ENCODE peak calls at places on chromosomes 12 and 14, in eight cellular contexts. One of them, this sample, is unnamed.

GRCh38 chr12:130800312-130800711 is 38.7 kb downstream of the STX2 start:
- DNase-seq in upper lobe of right lung: no peak
- DNase-seq in A549: no peak
- DNase-seq in OCI-LY7: no peak
- DNase-seq in cardiac muscle cell: no peak
- DNase-seq in fibroblast of pulmonary artery: no peak
- DNase-seq in AG10803: no peak
- DNase-seq in AG09309: no peak
- DNase-seq in this sample: no peak

GRCh38 chr14:60350366-60350720 is 101.3 kb downstream of the PPM1A start:
- DNase-seq in upper lobe of right lung: no peak
- DNase-seq in fibroblast of pulmonary artery: no peak
- DNase-seq in AG09309: no peak
- DNase-seq in OCI-LY7: no peak
- DNase-seq in cardiac muscle cell: peak
- DNase-seq in AG10803: no peak
- DNase-seq in A549: no peak
- DNase-seq in this sample: peak

GRCh38 chr12:120599672-120600537 is 18.7 kb upstream of the POP5 start:
- DNase-seq in fibroblast of pulmonary artery: no peak
- DNase-seq in upper lobe of right lung: no peak
- DNase-seq in cardiac muscle cell: no peak
- DNase-seq in OCI-LY7: no peak
- DNase-seq in A549: no peak
- DNase-seq in AG09309: no peak
- DNase-seq in AG10803: no peak
- DNase-seq in this sample: no peak

GRCh38 chr12:67091204-67091603 is 178.0 kb upstream of the CAND1 start:
- DNase-seq in A549: no peak
- DNase-seq in OCI-LY7: no peak
- DNase-seq in AG10803: no peak
- DNase-seq in cardiac muscle cell: no peak
- DNase-seq in upper lobe of right lung: no peak
- DNase-seq in AG09309: no peak
- DNase-seq in fibroblast of pulmonary artery: no peak
- DNase-seq in this sample: no peak

GRCh38 chr12:127565241-127565640 is 701.7 kb upstream of the TMEM132C start:
- DNase-seq in AG09309: no peak
- DNase-seq in cardiac muscle cell: no peak
- DNase-seq in upper lobe of right lung: no peak
- DNase-seq in AG10803: no peak
- DNase-seq in fibroblast of pulmonary artery: no peak
- DNase-seq in OCI-LY7: no peak
- DNase-seq in A549: no peak
- DNase-seq in this sample: no peak

GRCh38 chr12:68397566-68398158 is 65.5 kb upstream of the MDM1 start:
- DNase-seq in cardiac muscle cell: no peak
- DNase-seq in fibroblast of pulmonary artery: peak
- DNase-seq in AG10803: no peak
- DNase-seq in OCI-LY7: no peak
- DNase-seq in A549: no peak
- DNase-seq in AG09309: no peak
- DNase-seq in upper lobe of right lung: no peak
- DNase-seq in this sample: peak

GRCh38 chr12:92506460-92506859 is 196.3 kb upstream of the PLEKHG7 start:
- DNase-seq in fibroblast of pulmonary artery: no peak
- DNase-seq in upper lobe of right lung: no peak
- DNase-seq in OCI-LY7: no peak
- DNase-seq in AG09309: no peak
- DNase-seq in cardiac muscle cell: no peak
- DNase-seq in AG10803: peak
- DNase-seq in A549: no peak
- DNase-seq in this sample: no peak

GRCh38 chr14:81127785-81128184 is 93.0 kb downstream of the GTF2A1 start:
- DNase-seq in cardiac muscle cell: no peak
- DNase-seq in A549: no peak
- DNase-seq in AG09309: peak
- DNase-seq in OCI-LY7: no peak
- DNase-seq in fibroblast of pulmonary artery: peak
- DNase-seq in AG10803: peak
- DNase-seq in upper lobe of right lung: no peak
- DNase-seq in this sample: peak

GRCh38 chr14:50920482-50921225 is 23.6 kb downstream of the PYGL start:
- DNase-seq in AG10803: peak
- DNase-seq in upper lobe of right lung: no peak
- DNase-seq in OCI-LY7: no peak
- DNase-seq in cardiac muscle cell: peak
- DNase-seq in A549: no peak
- DNase-seq in AG09309: peak
- DNase-seq in fibroblast of pulmonary artery: peak
- DNase-seq in this sample: peak

GRCh38 chr12:112488257-112488926 is 69.6 kb downstream of the PTPN11 start:
- DNase-seq in OCI-LY7: no peak
- DNase-seq in cardiac muscle cell: no peak
- DNase-seq in AG10803: no peak
- DNase-seq in AG09309: no peak
- DNase-seq in A549: no peak
- DNase-seq in upper lobe of right lung: no peak
- DNase-seq in fibroblast of pulmonary artery: no peak
- DNase-seq in this sample: no peak

GRCh38 chr14:56752428-56752827 is 57.9 kb downstream of the OTX2 start:
- DNase-seq in cardiac muscle cell: no peak
- DNase-seq in OCI-LY7: no peak
- DNase-seq in fibroblast of pulmonary artery: no peak
- DNase-seq in AG10803: no peak
- DNase-seq in A549: no peak
- DNase-seq in AG09309: no peak
- DNase-seq in upper lobe of right lung: no peak
- DNase-seq in this sample: no peak

GRCh38 chr14:77059276-77059934 is 30.9 kb upstream of the IRF2BPL start:
- DNase-seq in A549: peak
- DNase-seq in OCI-LY7: no peak
- DNase-seq in AG09309: peak
- DNase-seq in fibroblast of pulmonary artery: peak
- DNase-seq in AG10803: peak
- DNase-seq in upper lobe of right lung: no peak
- DNase-seq in cardiac muscle cell: no peak
- DNase-seq in this sample: peak

GRCh38 chr12:95674631-95675030 is 115.9 kb downstream of the NTN4 start:
- DNase-seq in fibroblast of pulmonary artery: peak
- DNase-seq in AG10803: peak
- DNase-seq in A549: no peak
- DNase-seq in OCI-LY7: no peak
- DNase-seq in cardiac muscle cell: peak
- DNase-seq in AG09309: no peak
- DNase-seq in upper lobe of right lung: no peak
- DNase-seq in this sample: peak

GRCh38 chr12:7113389-7113871 is 4.4 kb upstream of the C1RL start:
- DNase-seq in AG09309: no peak
- DNase-seq in cardiac muscle cell: peak
- DNase-seq in fibroblast of pulmonary artery: peak
- DNase-seq in AG10803: peak
- DNase-seq in A549: peak
- DNase-seq in OCI-LY7: peak
- DNase-seq in upper lobe of right lung: peak
- DNase-seq in this sample: peak

GRCh38 chr14:72961579-72962335 is 35.5 kb downstream of the DCAF4 start:
- DNase-seq in OCI-LY7: no peak
- DNase-seq in fibroblast of pulmonary artery: no peak
- DNase-seq in A549: peak
- DNase-seq in AG10803: peak
- DNase-seq in upper lobe of right lung: no peak
- DNase-seq in cardiac muscle cell: no peak
- DNase-seq in AG09309: no peak
- DNase-seq in this sample: peak

GRCh38 chr14:92986254-92987147 is 63.6 kb downstream of the CHGA start:
- DNase-seq in OCI-LY7: no peak
- DNase-seq in fibroblast of pulmonary artery: peak
- DNase-seq in AG10803: peak
- DNase-seq in upper lobe of right lung: no peak
- DNase-seq in AG09309: no peak
- DNase-seq in A549: peak
- DNase-seq in cardiac muscle cell: no peak
- DNase-seq in this sample: peak

GRCh38 chr12:70449758-70450341 is 83.8 kb downstream of the KCNMB4 start:
- DNase-seq in cardiac muscle cell: no peak
- DNase-seq in AG10803: no peak
- DNase-seq in AG09309: no peak
- DNase-seq in fibroblast of pulmonary artery: no peak
- DNase-seq in A549: no peak
- DNase-seq in OCI-LY7: no peak
- DNase-seq in upper lobe of right lung: no peak
- DNase-seq in this sample: no peak

DNA sequence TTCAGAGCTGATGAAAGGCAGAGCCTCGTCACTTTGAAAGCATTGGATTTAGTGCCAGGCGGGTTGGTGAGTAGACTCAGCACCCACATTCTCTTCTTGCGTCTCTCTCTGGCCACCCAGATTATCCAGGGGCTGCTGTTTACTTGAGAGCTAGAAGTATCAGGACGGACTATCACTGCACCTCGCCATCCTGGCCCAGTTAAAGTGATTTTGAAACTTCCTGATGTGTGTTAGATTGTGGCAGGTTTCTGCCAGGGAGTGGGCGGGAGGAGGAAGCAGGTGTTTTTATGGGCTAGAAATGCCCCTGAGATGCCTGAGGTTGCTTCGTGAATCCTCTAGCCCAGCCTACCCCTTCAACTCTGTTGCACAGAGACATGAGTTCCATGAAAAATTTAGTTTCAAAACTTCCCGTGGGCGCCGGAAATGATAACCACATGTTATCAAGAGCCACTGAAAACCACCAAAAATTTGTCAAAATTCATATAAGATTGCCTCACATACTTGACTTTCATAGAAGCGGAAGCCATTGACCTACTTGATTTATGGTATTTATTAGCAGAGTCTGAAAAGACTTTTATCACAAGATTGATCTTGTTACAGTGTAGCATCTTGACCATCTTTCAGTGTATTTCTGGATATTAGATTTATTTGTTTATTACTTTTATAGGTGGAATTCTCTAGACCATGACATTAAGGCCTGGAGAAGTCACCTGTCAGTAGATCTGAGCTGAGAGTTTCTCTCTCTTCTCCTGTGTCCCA is 466.0 kb downstream of the RAD51B start:
- DNase-seq in OCI-LY7: peak
- DNase-seq in upper lobe of right lung: no peak
- DNase-seq in fibroblast of pulmonary artery: no peak
- DNase-seq in cardiac muscle cell: no peak
- DNase-seq in A549: no peak
- DNase-seq in AG09309: no peak
- DNase-seq in AG10803: peak
- DNase-seq in this sample: no peak
- H3K4me3 ChIP-seq in OCI-LY7: peak
- H3K4me3 ChIP-seq in upper lobe of right lung: no peak
- H3K4me3 ChIP-seq in fibroblast of pulmonary artery: no peak
- H3K4me3 ChIP-seq in cardiac muscle cell: no peak
- H3K4me3 ChIP-seq in A549: no peak
- H3K4me3 ChIP-seq in AG09309: no peak
- H3K4me3 ChIP-seq in AG10803: no peak
- H3K4me3 ChIP-seq in this sample: no peak

DNA sequence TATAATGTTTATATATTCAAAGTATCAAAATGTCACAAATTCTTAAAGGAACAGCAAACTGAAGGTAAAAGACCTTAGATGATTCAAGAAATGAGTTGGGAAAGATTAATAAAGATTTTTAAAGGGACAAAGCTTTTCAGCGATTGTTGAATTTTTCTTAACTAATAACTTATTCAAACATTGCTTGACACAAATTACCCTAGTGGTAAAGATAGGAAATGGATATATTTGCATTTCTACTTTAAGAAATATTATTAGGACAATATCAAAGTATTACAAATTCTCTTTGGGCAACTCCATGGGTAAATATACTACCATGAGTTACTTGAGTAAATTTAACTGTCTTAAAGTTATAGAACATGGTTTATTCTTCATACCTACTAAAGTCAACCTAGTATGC is 266.0 kb upstream of the GARIN2 start:
- DNase-seq in AG09309: no peak
- DNase-seq in OCI-LY7: no peak
- DNase-seq in upper lobe of right lung: no peak
- DNase-seq in AG10803: no peak
- DNase-seq in cardiac muscle cell: no peak
- DNase-seq in A549: no peak
- DNase-seq in fibroblast of pulmonary artery: no peak
- DNase-seq in this sample: no peak
- TF ChIP-seq CTCF in AG09309: no peak
- TF ChIP-seq CTCF in OCI-LY7: no peak
- TF ChIP-seq CTCF in upper lobe of right lung: no peak
- TF ChIP-seq CTCF in AG10803: no peak
- TF ChIP-seq CTCF in cardiac muscle cell: no peak
- TF ChIP-seq CTCF in A549: no peak
- TF ChIP-seq CTCF in fibroblast of pulmonary artery: peak
- TF ChIP-seq CTCF in this sample: no peak

DNA sequence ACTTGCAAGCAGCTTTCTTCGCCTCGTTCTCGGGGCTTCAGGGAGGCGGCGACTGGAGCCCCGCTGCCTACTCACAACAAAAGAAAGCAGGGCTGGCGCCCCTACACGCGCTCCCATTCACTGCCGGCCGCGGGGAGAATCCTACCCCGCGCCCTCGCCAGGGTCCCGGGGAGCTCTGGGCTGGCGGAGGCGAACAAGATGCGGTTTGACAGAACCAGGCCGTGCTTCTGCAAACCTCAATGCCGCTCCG is 820 bp downstream of the TBX5 start:
- DNase-seq in upper lobe of right lung: no peak
- DNase-seq in fibroblast of pulmonary artery: peak
- DNase-seq in A549: no peak
- DNase-seq in AG10803: no peak
- DNase-seq in AG09309: no peak
- DNase-seq in OCI-LY7: no peak
- DNase-seq in cardiac muscle cell: no peak
- DNase-seq in this sample: no peak
- H3K4me3 ChIP-seq in upper lobe of right lung: peak
- H3K4me3 ChIP-seq in fibroblast of pulmonary artery: peak
- H3K4me3 ChIP-seq in A549: peak
- H3K4me3 ChIP-seq in AG10803: peak
- H3K4me3 ChIP-seq in AG09309: peak
- H3K4me3 ChIP-seq in OCI-LY7: no peak
- H3K4me3 ChIP-seq in cardiac muscle cell: peak
- H3K4me3 ChIP-seq in this sample: no peak

DNA sequence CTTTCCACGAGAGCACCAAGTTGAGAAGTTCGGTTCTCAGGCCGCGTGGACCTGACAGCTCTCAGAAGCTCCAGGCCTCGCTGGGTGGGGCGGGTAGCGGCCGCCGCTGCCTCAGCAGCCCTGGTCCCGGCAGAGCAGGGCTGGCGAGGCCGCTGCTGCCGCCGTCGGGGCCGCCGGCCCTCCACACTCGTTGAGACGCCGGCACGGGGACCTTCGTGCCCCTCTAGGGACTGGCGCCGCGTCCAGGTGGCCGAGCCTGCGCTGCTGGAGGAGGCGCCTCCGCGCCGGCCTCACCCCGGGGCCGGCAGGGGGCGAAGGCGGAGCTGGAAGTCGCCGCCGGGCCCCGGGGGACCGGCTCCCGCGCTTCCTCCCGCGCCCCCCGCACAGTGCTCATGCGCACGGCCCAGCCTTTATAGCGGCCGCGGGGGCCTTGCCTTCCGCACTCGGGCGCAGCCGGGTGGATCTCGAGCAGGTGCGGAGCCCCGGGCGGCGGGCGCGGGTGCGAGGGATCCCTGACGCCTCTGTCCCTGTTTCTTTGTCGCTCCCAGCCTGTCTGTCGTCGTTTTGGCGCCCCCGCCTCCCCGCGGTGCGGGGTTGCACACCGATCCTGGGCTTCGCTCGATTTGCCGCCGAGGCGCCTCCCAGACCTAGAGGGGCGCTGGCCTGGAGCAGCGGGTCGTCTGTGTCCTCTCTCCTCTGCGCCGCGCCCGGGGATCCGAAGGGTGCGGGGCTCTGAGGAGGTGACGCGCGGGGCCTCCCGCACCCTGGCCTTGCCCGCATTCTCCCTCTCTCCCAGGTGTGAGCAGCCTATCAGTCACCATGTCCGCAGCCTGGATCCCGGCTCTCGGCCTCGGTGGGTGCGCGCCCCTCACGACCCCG is at the start of gene COCH:
- DNase-seq in A549: peak
- DNase-seq in OCI-LY7: peak
- DNase-seq in AG10803: no peak
- DNase-seq in AG09309: no peak
- DNase-seq in fibroblast of pulmonary artery: no peak
- DNase-seq in upper lobe of right lung: peak
- DNase-seq in cardiac muscle cell: peak
- DNase-seq in this sample: no peak
- TF ChIP-seq CTCF in A549: peak
- TF ChIP-seq CTCF in OCI-LY7: peak
- TF ChIP-seq CTCF in AG10803: no peak
- TF ChIP-seq CTCF in AG09309: no peak
- TF ChIP-seq CTCF in fibroblast of pulmonary artery: no peak
- TF ChIP-seq CTCF in upper lobe of right lung: peak
- TF ChIP-seq CTCF in cardiac muscle cell: peak
- TF ChIP-seq CTCF in this sample: peak